ENCODE peak calls at places on chromosomes 12 and 14, in ten cellular contexts. T, N, R, U, Q, A, J, C, E and I are unnamed samples. For H3K4me1, the result is how much of the 10 kb centered on the place peaks cover.

GRCh38 chr14:36478782-36479181 is 41.2 kb downstream of the NKX2-1 start:
- DNase-seq in T (no peak), N (no peak), R (no peak), U (no peak), Q (no peak), A (no peak), J (no peak), C (no peak), E (no peak), I (no peak)

GRCh38 chr14:30681752-30682355 is 59.7 kb downstream of the SCFD1 start:
- DNase-seq in T (peak), N (no peak), R (no peak), U (no peak), Q (no peak), A (peak), J (no peak), C (no peak), E (no peak), I (no peak)

GRCh38 chr14:75711134-75711795 is 50.2 kb downstream of the TTLL5 start:
- DNase-seq in T (peak), N (no peak), R (no peak), U (no peak), Q (no peak), A (peak), J (no peak), C (no peak), E (no peak), I (no peak)

GRCh38 chr12:38921025-38921677 is 15.8 kb upstream of the CPNE8 start:
- DNase-seq in T (peak), N (no peak), R (no peak), U (peak), Q (peak), A (peak), J (peak), C (no peak), E (peak), I (no peak)

GRCh38 chr14:90511795-90512331 is 115.0 kb downstream of the CALM1 start:
- DNase-seq in T (no peak), N (no peak), R (no peak), U (no peak), Q (no peak), A (no peak), J (no peak), C (no peak), E (no peak), I (no peak)

GRCh38 chr12:1845010-1845409 is 24.6 kb downstream of the LRTM2 start:
- DNase-seq in T (no peak), N (no peak), R (peak), U (no peak), Q (no peak), A (no peak), J (no peak), C (no peak), E (no peak), I (no peak)

GRCh38 chr12:121529184-121529583 is 51.6 kb downstream of the KDM2B start:
- DNase-seq in T (no peak), N (no peak), R (no peak), U (no peak), Q (no peak), A (no peak), J (no peak), C (no peak), E (no peak), I (no peak)

GRCh38 chr12:120979220-120979861 is 998 bp downstream of the HNF1A start:
- DNase-seq in T (no peak), N (no peak), R (no peak), U (no peak), Q (no peak), A (no peak), J (no peak), C (no peak), E (no peak), I (no peak)

GRCh38 chr14:51157012-51157411 is 62.1 kb upstream of the TRIM9 start:
- DNase-seq in T (peak), N (no peak), R (no peak), U (no peak), Q (no peak), A (peak), J (no peak), C (no peak), E (no peak), I (no peak)

GRCh38 chr12:96489392-96490056 is at the start of gene CFAP54:
- DNase-seq in T (peak), N (peak), R (peak), U (peak), Q (peak), A (peak), J (peak), C (peak), E (peak), I (peak)

GRCh38 chr12:15770581-15770980 is 18.6 kb downstream of the EPS8 start:
- DNase-seq in T (no peak), N (no peak), R (no peak), U (no peak), Q (no peak), A (no peak), J (no peak), C (no peak), E (no peak), I (no peak)

GRCh38 chr12:9687228-9687627 is 17.7 kb downstream of the CLEC2D start:
- DNase-seq in T (no peak), N (no peak), R (no peak), U (no peak), Q (no peak), A (no peak), J (no peak), C (no peak), E (no peak), I (no peak)

GRCh38 chr12:27333311-27334009 is 824 bp downstream of the BMAL2 start:
- DNase-seq in T (no peak), N (no peak), R (peak), U (peak), Q (peak), A (no peak), J (peak), C (peak), E (no peak), I (no peak)

GRCh38 chr14:49593016-49593415 is 5.7 kb upstream of the LRR1 start:
- DNase-seq in T (no peak), N (no peak), R (no peak), U (no peak), Q (no peak), A (no peak), J (no peak), C (no peak), E (no peak), I (no peak)

GRCh38 chr12:102876883-102877282 is 40.2 kb downstream of the PAH start:
- DNase-seq in T (no peak), N (no peak), R (no peak), U (no peak), Q (no peak), A (no peak), J (no peak), C (no peak), E (no peak), I (no peak)

GRCh38 chr12:120252071-120252906 is 13.2 kb downstream of the PXN start:
- DNase-seq in T (no peak), N (no peak), R (no peak), U (no peak), Q (no peak), A (no peak), J (no peak), C (peak), E (no peak), I (no peak)

GRCh38 chr12:1842905-1843640 is 22.7 kb downstream of the LRTM2 start:
- DNase-seq in T (no peak), N (peak), R (peak), U (no peak), Q (no peak), A (no peak), J (no peak), C (no peak), E (peak), I (no peak)

GRCh38 chr12:41619705-41620104 is 431.6 kb downstream of the PDZRN4 start:
- DNase-seq in T (no peak), N (no peak), R (no peak), U (no peak), Q (no peak), A (no peak), J (no peak), C (no peak), E (no peak), I (no peak)

GRCh38 chr14:61090432-61091216 is 109.6 kb downstream of the SLC38A6 start:
- DNase-seq in T (no peak), N (no peak), R (no peak), U (no peak), Q (no peak), A (no peak), J (no peak), C (no peak), E (no peak), I (peak)

GRCh38 chr12:119318811-119319210 is 15.7 kb upstream of the CCDC60 start:
- DNase-seq in T (no peak), N (no peak), R (no peak), U (no peak), Q (no peak), A (no peak), J (no peak), C (no peak), E (no peak), I (no peak)

GRCh38 chr12:30023186-30023585 is 239.4 kb upstream of the TMTC1 start:
- DNase-seq in T (no peak), N (no peak), R (no peak), U (no peak), Q (no peak), A (no peak), J (no peak), C (no peak), E (no peak), I (no peak)

GRCh38 chr14:68951051-68951797 is 27.9 kb downstream of the ACTN1 start:
- DNase-seq in T (peak), N (peak), R (peak), U (peak), Q (peak), A (no peak), J (peak), C (peak), E (peak), I (no peak)

GRCh38 chr14:100818221-100818699 is 7.7 kb upstream of the MEG3 start:
- DNase-seq in T (no peak), N (no peak), R (no peak), U (no peak), Q (no peak), A (peak), J (no peak), C (no peak), E (no peak), I (no peak)

GRCh38 chr14:36271222-36271621 is 49.2 kb downstream of the MBIP start:
- DNase-seq in T (no peak), N (no peak), R (no peak), U (no peak), Q (no peak), A (no peak), J (no peak), C (no peak), E (no peak), I (no peak)

GRCh38 chr14:104604461-104605449 is at the start of gene TMEM179:
- DNase-seq in T (no peak), N (no peak), R (peak), U (no peak), Q (peak), A (peak), J (no peak), C (no peak), E (no peak), I (no peak)

GRCh38 chr12:62215506-62215905 is 44.7 kb upstream of the USP15 start:
- DNase-seq in T (no peak), N (no peak), R (no peak), U (no peak), Q (no peak), A (no peak), J (no peak), C (no peak), E (no peak), I (no peak)

GRCh38 chr12:121614872-121615467 is 11.4 kb upstream of the ORAI1 start:
- DNase-seq in T (no peak), N (no peak), R (no peak), U (no peak), Q (no peak), A (no peak), J (no peak), C (no peak), E (no peak), I (no peak)

GRCh38 chr14:96051642-96052540 is 12.7 kb downstream of the C14orf132 start:
- DNase-seq in T (peak), N (no peak), R (no peak), U (no peak), Q (no peak), A (peak), J (no peak), C (no peak), E (no peak), I (peak)

GRCh38 chr12:113207621-113208040 is 13.6 kb upstream of the TPCN1 start:
- DNase-seq in T (no peak), N (no peak), R (no peak), U (no peak), Q (no peak), A (no peak), J (no peak), C (peak), E (no peak), I (no peak)
- H3K27ac ChIP-seq in T (no peak), N (no peak), R (no peak), U (no peak), Q (no peak), A (no peak), J (no peak), C (peak), E (no peak), I (no peak)

GRCh38 chr12:50825372-50825838 is 17.3 kb upstream of the TMPRSS12 start:
- DNase-seq in T (peak), N (no peak), R (no peak), U (no peak), Q (no peak), A (peak), J (no peak), C (no peak), E (no peak), I (no peak)
- TF ChIP-seq POLR2A in T (no peak), N (no peak), R (no peak), U (no peak), Q (no peak), A (no peak), J (no peak), C (no peak), E (no peak), I (no peak)

GRCh38 chr12:65533177-65533883 is 254.8 kb downstream of the MSRB3 start:
- DNase-seq in T (no peak), N (no peak), R (no peak), U (no peak), Q (no peak), A (no peak), J (no peak), C (no peak), E (no peak), I (no peak)

GRCh38 chr12:65532744-65533143 is 254.3 kb downstream of the MSRB3 start:
- DNase-seq in T (no peak), N (no peak), R (no peak), U (no peak), Q (no peak), A (peak), J (no peak), C (no peak), E (no peak), I (no peak)

GRCh38 chr12:65529771-65530435 is 251.4 kb downstream of the MSRB3 start:
- DNase-seq in T (no peak), N (no peak), R (no peak), U (no peak), Q (no peak), A (no peak), J (no peak), C (no peak), E (no peak), I (no peak)

GRCh38 chr12:65534105-65534841 is 255.8 kb downstream of the MSRB3 start:
- DNase-seq in T (no peak), N (no peak), R (no peak), U (no peak), Q (no peak), A (no peak), J (no peak), C (no peak), E (no peak), I (no peak)

GRCh38 chr12:65532162-65532561 is 253.7 kb downstream of the MSRB3 start:
- DNase-seq in T (no peak), N (no peak), R (no peak), U (no peak), Q (no peak), A (no peak), J (no peak), C (no peak), E (no peak), I (no peak)
- H3K4me1 ChIP-seq in T (under half), N (under half), R (under half), U (under half), Q (under half), A (under half), J (under half), C (under half), E (under half), I (under half)

GRCh38 chr12:21852251-21852650 is 77.7 kb upstream of the KCNJ8 start:
- DNase-seq in T (no peak), N (no peak), R (no peak), U (no peak), Q (no peak), A (no peak), J (no peak), C (no peak), E (no peak), I (no peak)
- H3K27ac ChIP-seq in T (no peak), N (no peak), R (no peak), U (no peak), Q (no peak), A (no peak), J (no peak), C (no peak), E (no peak), I (no peak)

GRCh38 chr12:53286448-53286847 is 8.9 kb upstream of the PFDN5 start:
- DNase-seq in T (no peak), N (no peak), R (no peak), U (no peak), Q (no peak), A (no peak), J (no peak), C (no peak), E (no peak), I (no peak)

GRCh38 chr12:53288322-53288721 is 7.0 kb upstream of the PFDN5 start:
- DNase-seq in T (no peak), N (no peak), R (no peak), U (no peak), Q (no peak), A (no peak), J (no peak), C (no peak), E (no peak), I (no peak)

GRCh38 chr12:53290661-53291060 is 4.7 kb upstream of the PFDN5 start:
- DNase-seq in T (no peak), N (no peak), R (no peak), U (no peak), Q (no peak), A (no peak), J (no peak), C (no peak), E (no peak), I (no peak)

GRCh38 chr12:53289891-53290290 is 5.5 kb upstream of the PFDN5 start:
- DNase-seq in T (no peak), N (no peak), R (no peak), U (no peak), Q (no peak), A (no peak), J (no peak), C (no peak), E (no peak), I (no peak)

GRCh38 chr12:53287741-53288216 is 7.6 kb upstream of the PFDN5 start:
- DNase-seq in T (peak), N (peak), R (no peak), U (peak), Q (peak), A (peak), J (peak), C (peak), E (peak), I (no peak)
- TF ChIP-seq POLR2A in T (no peak), N (no peak), R (no peak), U (no peak), Q (no peak), A (no peak), J (no peak), C (no peak), E (no peak), I (no peak)